ENCODE peak calls at places on chromosomes 3 and 15, in five cellular contexts. K is CD4-positive, CD25-positive, alpha-beta regulatory T cell; E is GM23248; W is naive thymus-derived CD4-positive, alpha-beta T cell; O is colonic mucosa. L is an unnamed sample.

GRCh38 chr3:197083486-197083885 is 53.9 kb upstream of the MELTF start:
- DNase-seq in K (no peak), E (peak), W (no peak), O (no peak), L (no peak)

GRCh38 chr15:33278816-33279612 is 31.8 kb upstream of the RYR3 start:
- DNase-seq in K (no peak), E (peak), W (no peak), O (no peak), L (no peak)

GRCh38 chr3:142934897-142935269 is 28.6 kb downstream of the PAQR9 start:
- DNase-seq in K (no peak), E (no peak), W (no peak), O (no peak), L (no peak)

GRCh38 chr15:72179950-72180581 is 17.5 kb downstream of the GRAMD2A start:
- DNase-seq in K (no peak), E (no peak), W (no peak), O (no peak), L (no peak)

GRCh38 chr3:193982258-193982659 is 153.7 kb upstream of the HES1 start:
- DNase-seq in K (no peak), E (peak), W (no peak), O (peak), L (no peak)

GRCh38 chr3:191328383-191328962 is 721 bp upstream of the CCDC50 start:
- DNase-seq in K (no peak), E (no peak), W (no peak), O (no peak), L (no peak)

GRCh38 chr3:177358085-177358967 is 161.0 kb upstream of the TBL1XR1 start:
- DNase-seq in K (peak), E (peak), W (peak), O (peak), L (no peak)

GRCh38 chr3:99878005-99878404 is 60.3 kb downstream of the CMSS1 start:
- DNase-seq in K (no peak), E (peak), W (no peak), O (no peak), L (no peak)

GRCh38 chr3:124634210-124635168 is 95.8 kb upstream of the UMPS start:
- DNase-seq in K (no peak), E (no peak), W (no peak), O (peak), L (no peak)

GRCh38 chr15:65033659-65034269 is 4.3 kb upstream of the MTFMT start:
- DNase-seq in K (peak), E (peak), W (no peak), O (peak), L (no peak)

GRCh38 chr3:169812844-169813677 is at the start of the genes LRRC34 and LRRIQ4:
- DNase-seq in K (peak), E (peak), W (peak), O (peak), L (no peak)

GRCh38 chr15:38154255-38154654 is 98.4 kb upstream of the SPRED1 start:
- DNase-seq in K (no peak), E (no peak), W (no peak), O (no peak), L (no peak)

GRCh38 chr3:99842826-99843589 is 25.3 kb downstream of the CMSS1 start:
- DNase-seq in K (no peak), E (peak), W (no peak), O (no peak), L (peak)

GRCh38 chr15:67786646-67787045 is 38.7 kb upstream of the SKOR1 start:
- DNase-seq in K (no peak), E (no peak), W (no peak), O (no peak), L (no peak)

GRCh38 chr3:144496116-144496835 is 524.7 kb downstream of the DIPK2A start:
- DNase-seq in K (no peak), E (peak), W (no peak), O (no peak), L (no peak)

GRCh38 chr3:54600441-54601204 is 327.2 kb downstream of the LRTM1 start:
- DNase-seq in K (no peak), E (no peak), W (no peak), O (no peak), L (no peak)

GRCh38 chr3:152718810-152719209 is 116.1 kb upstream of the P2RY1 start:
- DNase-seq in K (no peak), E (peak), W (no peak), O (no peak), L (no peak)

GRCh38 chr3:7710284-7710683 is 791.3 kb upstream of the LMCD1 start:
- DNase-seq in K (no peak), E (no peak), W (no peak), O (no peak), L (no peak)

GRCh38 chr15:71892335-71892734 is 82.0 kb downstream of the NR2E3 start:
- DNase-seq in K (no peak), E (no peak), W (no peak), O (no peak), L (no peak)

GRCh38 chr3:147361671-147362420 is 44.5 kb downstream of the ZIC4 start:
- DNase-seq in K (no peak), E (peak), W (no peak), O (peak), L (peak)

GRCh38 chr3:135453333-135453732 is 512.2 kb upstream of the PPP2R3A start:
- DNase-seq in K (no peak), E (no peak), W (no peak), O (no peak), L (no peak)

GRCh38 chr3:152835311-152836102 is 576 bp downstream of the P2RY1 start:
- DNase-seq in K (no peak), E (peak), W (peak), O (peak), L (no peak)

GRCh38 chr15:68806220-68807105 is 14.2 kb downstream of the ANP32A start:
- DNase-seq in K (no peak), E (no peak), W (no peak), O (no peak), L (no peak)

GRCh38 chr15:82854554-82854953 is 45.1 kb downstream of the WHAMM start:
- DNase-seq in K (no peak), E (no peak), W (no peak), O (no peak), L (no peak)

GRCh38 chr3:129122697-129123055 is 1.1 kb upstream of the RAB43 start:
- DNase-seq in K (no peak), E (peak), W (no peak), O (peak), L (peak)

GRCh38 chr3:107946700-107947099 is 144.1 kb downstream of the CD47 start:
- DNase-seq in K (no peak), E (no peak), W (no peak), O (no peak), L (no peak)

GRCh38 chr15:77507911-77508310 is 87.2 kb downstream of the HMG20A start:
- DNase-seq in K (no peak), E (peak), W (no peak), O (no peak), L (no peak)

GRCh38 chr3:23254875-23255274 is 51.7 kb downstream of the UBE2E2 start:
- DNase-seq in K (no peak), E (no peak), W (no peak), O (no peak), L (no peak)

GRCh38 chr3:24485511-24485910 is 9.1 kb downstream of the THRB start:
- DNase-seq in K (no peak), E (peak), W (no peak), O (peak), L (no peak)

GRCh38 chr3:98730338-98730737 is 32.8 kb upstream of the ST3GAL6 start:
- DNase-seq in K (no peak), E (no peak), W (no peak), O (no peak), L (no peak)
- H3K27ac ChIP-seq in K (no peak), E (no peak), W (no peak), O (no peak), L (no peak)

GRCh38 chr3:81549388-81549787 is 212.1 kb downstream of the GBE1 start:
- DNase-seq in K (no peak), E (no peak), W (no peak), O (no peak), L (no peak)
- H3K27ac ChIP-seq in K (no peak), E (peak), W (no peak), O (no peak), L (no peak)

GRCh38 chr15:85503151-85503797 is 122.9 kb downstream of the AKAP13 start:
- DNase-seq in K (no peak), E (no peak), W (no peak), O (no peak), L (no peak)
- H3K27ac ChIP-seq in K (no peak), E (no peak), W (no peak), O (no peak), L (no peak)

GRCh38 chr3:158107508-158108095 is 1.4 kb upstream of the SHOX2 start:
- DNase-seq in K (no peak), E (no peak), W (no peak), O (no peak), L (no peak)

GRCh38 chr3:158110658-158111018 is 749 bp downstream of the RSRC1 start:
- DNase-seq in K (no peak), E (no peak), W (no peak), O (no peak), L (no peak)

GRCh38 chr3:158108596-158108995 is 1.3 kb upstream of the RSRC1 start:
- DNase-seq in K (no peak), E (peak), W (no peak), O (no peak), L (no peak)

GRCh38 chr3:158109804-158110657 is at the start of gene RSRC1:
- DNase-seq in K (peak), E (peak), W (peak), O (peak), L (peak)

DNA sequence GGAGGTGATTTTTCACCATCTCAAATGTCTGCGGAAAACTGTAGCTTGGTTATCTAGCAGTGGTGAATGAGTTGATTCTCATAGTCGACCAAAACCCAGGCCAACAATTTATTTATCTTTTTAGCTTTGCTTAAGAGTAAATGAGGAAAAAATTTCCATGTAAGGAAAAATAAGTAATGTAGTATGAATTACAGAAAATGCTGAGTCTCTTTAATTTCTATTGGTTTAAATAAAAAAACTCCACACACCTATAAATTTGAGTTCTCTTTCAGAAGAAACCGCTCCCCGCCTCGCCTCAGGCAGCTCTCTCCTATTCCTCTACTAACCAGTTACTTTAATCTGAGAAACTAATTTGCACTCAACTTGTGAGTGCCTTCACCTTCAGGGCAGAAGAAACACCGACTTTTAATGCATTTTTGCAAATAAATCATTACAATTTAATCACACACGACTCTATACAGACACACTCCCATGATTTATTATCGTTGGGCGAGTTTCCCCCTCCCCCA is 540 bp upstream of the RSRC1 start:
- DNase-seq in K (no peak), E (no peak), W (no peak), O (no peak), L (no peak)
- H3K27ac ChIP-seq in K (no peak), E (peak), W (no peak), O (no peak), L (peak)

DNA sequence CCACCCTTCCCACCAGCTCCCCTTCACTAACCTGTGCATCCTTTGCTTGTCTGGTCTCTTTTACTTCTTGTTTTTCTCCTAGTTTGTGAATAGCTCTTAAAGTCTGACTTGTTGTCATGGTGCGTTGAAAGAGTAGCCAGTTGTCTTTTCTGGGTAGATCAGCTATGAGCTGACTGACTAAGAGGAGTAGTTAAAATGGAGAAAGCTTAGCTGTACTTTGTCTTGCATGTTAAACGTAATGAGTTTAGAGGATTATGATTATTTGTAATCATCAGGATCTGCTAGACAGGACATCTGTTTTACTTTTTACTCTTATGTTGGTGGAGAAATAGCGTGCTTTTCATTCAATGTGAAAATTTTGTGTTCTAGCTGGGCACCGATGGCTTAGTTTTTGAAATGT is 35.9 kb downstream of the ATP2C1 start:
- DNase-seq in K (no peak), E (peak), W (no peak), O (no peak), L (no peak)
- H3K27ac ChIP-seq in K (no peak), E (peak), W (no peak), O (no peak), L (peak)

DNA sequence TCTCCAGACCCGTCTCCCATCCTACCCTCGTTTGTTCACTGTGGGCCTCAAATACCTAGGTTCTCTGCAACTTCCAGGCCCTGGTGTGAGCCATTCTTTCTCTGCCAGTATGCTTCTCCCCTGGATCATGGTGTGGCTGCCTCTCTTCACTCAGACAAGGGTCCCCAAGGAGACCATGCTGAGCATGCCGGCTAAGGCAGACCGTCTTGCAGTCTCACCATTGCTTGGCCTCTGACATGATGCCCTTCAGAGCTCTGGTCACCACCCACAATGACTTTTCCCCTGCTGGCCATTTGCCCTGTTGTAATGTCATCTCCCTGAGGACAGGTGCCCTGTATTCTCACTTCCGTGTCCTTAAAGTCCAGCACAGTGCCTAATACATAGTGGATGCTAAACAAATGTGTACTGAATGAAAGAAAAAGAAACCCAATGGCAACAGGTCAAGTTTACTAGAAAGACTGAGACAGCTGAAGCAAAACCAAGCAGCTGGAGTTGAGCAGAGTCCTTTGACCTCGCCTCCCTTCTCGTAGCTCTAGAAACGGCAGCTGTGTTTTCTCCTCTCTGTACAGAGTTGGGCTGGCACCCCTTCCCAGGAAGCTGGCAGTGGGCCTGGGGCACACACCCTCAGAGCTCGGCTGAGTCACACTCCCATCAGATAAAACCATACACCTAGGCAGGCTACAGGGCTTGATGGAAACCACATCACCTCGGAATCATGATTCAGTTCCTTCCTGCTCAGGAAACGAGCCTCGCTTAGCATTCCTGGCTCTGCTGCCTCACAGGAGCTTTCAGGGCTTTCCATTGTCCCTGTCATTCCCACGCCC is 8.6 kb downstream of the TLR9 start:
- DNase-seq in K (no peak), E (peak), W (no peak), O (peak), L (no peak)
- H3K27ac ChIP-seq in K (peak), E (peak), W (peak), O (peak), L (no peak)

GRCh38 chr15:22240951-22241350 is 160.6 kb downstream of the OR4M2 start:
- DNase-seq in K (no peak), E (no peak), W (no peak), O (no peak), L (no peak)
- H3K27ac ChIP-seq in K (no peak), E (no peak), W (no peak), O (no peak), L (no peak)

DNA sequence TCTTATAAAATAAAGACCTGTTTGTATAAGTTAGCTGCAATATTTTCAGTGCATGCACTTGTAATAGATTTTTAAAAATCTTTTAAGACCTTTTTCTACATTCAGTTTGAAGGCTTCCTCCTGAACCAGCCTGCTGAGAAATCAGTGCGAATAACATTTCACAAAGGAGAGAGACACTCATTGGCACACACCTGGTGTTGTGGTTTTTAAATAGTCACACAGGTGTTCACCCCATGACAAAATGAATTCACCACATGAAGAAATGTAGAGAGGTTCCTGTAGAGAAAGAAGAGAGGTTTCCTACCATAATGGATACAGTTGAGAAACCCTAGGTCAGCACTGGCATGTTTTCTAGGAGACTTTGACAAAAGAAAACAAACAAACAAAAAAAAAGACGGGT is 237.3 kb downstream of the CNTN6 start:
- DNase-seq in K (no peak), E (no peak), W (no peak), O (no peak), L (no peak)
- H3K27ac ChIP-seq in K (no peak), E (no peak), W (no peak), O (no peak), L (no peak)

DNA sequence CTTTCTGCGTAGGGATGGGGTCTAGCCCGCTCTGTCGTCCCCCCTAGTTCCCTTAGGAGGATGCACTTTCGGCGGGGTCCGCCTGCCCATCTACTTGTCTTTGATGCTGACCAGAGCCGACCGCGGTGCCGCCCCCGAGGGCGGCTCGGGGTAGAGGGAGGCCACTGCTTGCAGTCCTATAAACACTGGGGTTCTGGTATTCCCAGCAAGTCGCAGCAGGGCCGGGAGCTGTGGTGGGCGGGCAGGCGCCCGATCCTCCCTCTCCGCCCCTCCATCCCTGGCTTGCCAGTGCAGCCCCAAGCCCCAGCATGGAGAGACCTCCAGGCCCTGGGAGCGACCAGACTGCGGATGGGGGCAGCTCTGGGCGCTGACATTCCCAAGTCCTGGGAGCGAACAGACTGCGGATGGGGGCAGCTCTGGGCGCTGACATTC is 830 bp downstream of the SEMA4B start:
- DNase-seq in K (no peak), E (peak), W (no peak), O (peak), L (no peak)
- H3K27ac ChIP-seq in K (no peak), E (no peak), W (peak), O (peak), L (no peak)

L was measured in SK-N-MC.